ENCODE peak calls at places on chromosomes 13 and 19, in nine cellular contexts. J, V, K, T, D, N, A, C and E are unnamed samples.

GRCh38 chr19:46489445-46490272 is 6.0 kb downstream of the PNMA8B start:
- DNase-seq in D (no peak), A (peak), T (no peak), K (no peak), C (no peak), V (no peak), J (no peak), N (no peak), E (no peak)

GRCh38 chr19:43354305-43354627 is 780 bp downstream of the CD177 start:
- DNase-seq in A (no peak), V (no peak), D (no peak), T (no peak), N (no peak), J (no peak), K (no peak), C (no peak), E (no peak)

GRCh38 chr19:13881692-13882418 is 4.9 kb downstream of the NANOS3 start:
- DNase-seq in D (no peak), C (no peak), N (no peak), A (peak), T (no peak), J (no peak), V (peak), K (no peak), E (peak)

GRCh38 chr19:5585461-5586299 is 17.9 kb upstream of the TINCR start:
- DNase-seq in T (no peak), N (no peak), C (no peak), K (peak), V (no peak), D (no peak), A (no peak), J (peak), E (no peak)

GRCh38 chr19:37969695-37970094 is 62.7 kb downstream of the SIPA1L3 start:
- DNase-seq in C (no peak), T (no peak), K (no peak), D (no peak), N (no peak), J (no peak), V (no peak), A (no peak), E (no peak)

GRCh38 chr19:16605115-16605514 is 22.9 kb downstream of the MED26 start:
- DNase-seq in T (no peak), V (no peak), K (no peak), D (no peak), C (no peak), N (no peak), A (no peak), J (no peak), E (no peak)

GRCh38 chr19:27780367-27781065 is 1432.4 kb downstream of the UQCRFS1 start:
- DNase-seq in K (no peak), D (no peak), T (no peak), J (no peak), V (no peak), C (no peak), A (no peak), N (no peak), E (no peak)

GRCh38 chr13:46630419-46631183 is 77.6 kb downstream of the LRCH1 start:
- DNase-seq in D (no peak), J (no peak), N (no peak), T (no peak), V (no peak), K (no peak), A (no peak), C (no peak), E (no peak)

GRCh38 chr19:39325778-39326680 is 5.4 kb upstream of the LRFN1 start:
- DNase-seq in J (no peak), T (no peak), D (no peak), C (no peak), K (no peak), A (peak), N (no peak), V (no peak), E (no peak)

GRCh38 chr13:39915418-39915817 is 260.0 kb downstream of the COG6 start:
- DNase-seq in C (no peak), D (no peak), A (no peak), K (no peak), V (no peak), J (no peak), T (no peak), N (no peak), E (no peak)